ENCODE peak calls at places on chromosome 11, in four cellular contexts. I is A549, M is IMR-90, C is K562. G is an unnamed sample.

GRCh38 chr11:64696045-64696444 is 27.0 kb downstream of the NRXN2 start:
- DNase-seq in I (no peak), M (no peak), C (no peak), G (no peak)

GRCh38 chr11:76785513-76785912 is 2.4 kb downstream of the TSKU start:
- DNase-seq in I (peak; percentile 56), M (no peak), C (no peak), G (no peak)

GRCh38 chr11:35485656-35486318 is 39.6 kb downstream of the PAMR1 start:
- DNase-seq in I (peak; percentile 77), M (peak; percentile 79), C (peak; percentile 79), G (peak; percentile 7)

GRCh38 chr11:2376751-2377451 is at the start of gene CD81:
- DNase-seq in I (peak; percentile 41), M (peak; percentile 33), C (peak; percentile 55), G (no peak)

GRCh38 chr11:65414776-65415498 is 7.7 kb upstream of the NEAT1 start:
- DNase-seq in I (no peak), M (peak; percentile 39), C (no peak), G (no peak)

GRCh38 chr11:8765294-8765693 is 82.7 kb downstream of the RPL27A start:
- DNase-seq in I (peak; percentile 14), M (peak; percentile 85), C (no peak), G (no peak)

GRCh38 chr11:75011872-75012271 is 23.1 kb downstream of the NEU3 start:
- DNase-seq in I (no peak), M (no peak), C (no peak), G (no peak)

GRCh38 chr11:127136438-127136837 is 135.9 kb upstream of the KIRREL3 start:
- DNase-seq in I (no peak), M (no peak), C (no peak), G (no peak)

GRCh38 chr11:17750013-17750816 is 15.6 kb downstream of the KCNC1 start:
- DNase-seq in I (no peak), M (no peak), C (no peak), G (no peak)

GRCh38 chr11:120295110-120295509 is 30.0 kb upstream of the TLCD5 start:
- DNase-seq in I (no peak), M (no peak), C (no peak), G (no peak)

GRCh38 chr11:128575956-128576340 is 11.4 kb downstream of the ETS1 start:
- DNase-seq in I (no peak), M (peak; percentile 69), C (no peak), G (no peak)

GRCh38 chr11:13364388-13364787 is 86.8 kb downstream of the BMAL1 start:
- DNase-seq in I (no peak), M (no peak), C (no peak), G (no peak)

GRCh38 chr11:2687223-2687530 is 12.6 kb downstream of the KCNQ1OT1 start:
- DNase-seq in I (no peak), M (no peak), C (no peak), G (no peak)

GRCh38 chr11:126884192-126884973 is 116.2 kb downstream of the KIRREL3 start:
- DNase-seq in I (no peak), M (no peak), C (no peak), G (no peak)

GRCh38 chr11:102451693-102452460 is 688 bp downstream of the TMEM123 start:
- DNase-seq in I (peak; percentile 57), M (peak; percentile 28), C (peak; percentile 81), G (no peak)

GRCh38 chr11:120326845-120327281 is 1.8 kb downstream of the TLCD5 start:
- DNase-seq in I (peak; percentile 35), M (peak; percentile 51), C (no peak), G (no peak)

GRCh38 chr11:118088531-118088930 is 1.8 kb upstream of the SMIM35 start:
- DNase-seq in I (no peak), M (no peak), C (no peak), G (no peak)
- TF ChIP-seq ELK1 in I (no peak), M (no peak), C (no peak), G (no peak)

GRCh38 chr11:103703954-103704353 is 332.5 kb upstream of the DDI1 start:
- DNase-seq in I (no peak), M (no peak), C (no peak), G (no peak)
- TF ChIP-seq ELK1 in I (no peak), M (no peak), C (no peak), G (no peak)

GRCh38 chr11:104146421-104146820 is 17.5 kb downstream of the PDGFD start:
- DNase-seq in I (no peak), M (no peak), C (no peak), G (no peak)

GRCh38 chr11:104148696-104149095 is 15.3 kb downstream of the PDGFD start:
- DNase-seq in I (no peak), M (no peak), C (no peak), G (no peak)

GRCh38 chr11:104151404-104152204 is 12.3 kb downstream of the PDGFD start:
- DNase-seq in I (no peak), M (no peak), C (no peak), G (no peak)

GRCh38 chr11:104146943-104147342 is 17.0 kb downstream of the PDGFD start:
- DNase-seq in I (no peak), M (no peak), C (no peak), G (no peak)

GRCh38 chr11:104148074-104148473 is 15.9 kb downstream of the PDGFD start:
- DNase-seq in I (no peak), M (peak; percentile 74), C (no peak), G (no peak)
- TF ChIP-seq ELK1 in I (no peak), M (no peak), C (no peak), G (no peak)

GRCh38 chr11:70109903-70110302 is 31.8 kb downstream of the ANO1 start:
- DNase-seq in I (no peak), M (no peak), C (no peak), G (no peak)

GRCh38 chr11:70110538-70111055 is 32.5 kb downstream of the ANO1 start:
- DNase-seq in I (no peak), M (no peak), C (peak; percentile 31), G (no peak)

GRCh38 chr11:70109006-70109405 is 30.9 kb downstream of the ANO1 start:
- DNase-seq in I (no peak), M (peak; percentile 22), C (no peak), G (no peak)

GRCh38 chr11:70112017-70112434 is 33.9 kb downstream of the ANO1 start:
- DNase-seq in I (no peak), M (no peak), C (no peak), G (no peak)

DNA sequence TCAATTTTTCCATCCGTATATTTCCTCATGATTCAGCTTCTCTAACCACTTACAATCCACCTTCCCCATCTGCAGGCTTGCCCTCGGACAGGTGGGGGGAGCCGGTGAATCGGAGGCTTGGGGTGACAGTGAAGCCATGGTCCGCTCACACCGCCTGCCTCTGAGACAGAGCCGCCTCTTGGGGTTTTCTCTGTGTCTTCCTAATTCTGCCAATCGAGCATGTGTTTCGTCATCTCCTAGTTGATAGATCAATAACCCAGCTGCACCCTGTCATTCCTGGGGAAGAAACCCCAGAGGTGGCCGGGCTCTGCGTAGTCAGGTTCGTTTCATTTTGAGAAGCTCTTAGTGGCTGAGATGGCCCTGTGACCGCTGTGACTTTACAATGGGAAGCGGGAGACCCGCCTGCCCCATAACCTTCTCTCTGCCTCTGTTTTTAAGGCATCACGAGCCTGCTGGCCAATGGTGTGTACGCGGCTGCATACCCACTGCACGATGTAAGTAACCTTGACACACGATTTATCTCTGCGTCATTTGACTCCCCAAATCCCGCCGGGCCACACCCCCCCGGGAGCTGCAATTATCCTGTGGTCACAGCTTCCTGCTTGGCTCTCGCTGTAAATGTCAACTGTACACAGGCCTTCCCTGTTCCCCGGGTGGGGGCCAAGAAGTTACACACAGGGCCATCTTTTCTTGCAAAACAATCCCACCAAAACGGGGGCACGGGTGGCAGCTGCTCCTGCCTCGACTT is 33.3 kb downstream of the ANO1 start:
- DNase-seq in I (peak; percentile 39), M (peak; percentile 67), C (peak; percentile 89), G (no peak)
- TF ChIP-seq ELK1 in I (no peak), M (no peak), C (no peak), G (no peak)

GRCh38 chr11:71431271-71431670 is 16.9 kb downstream of the DHCR7 start:
- DNase-seq in I (no peak), M (no peak), C (no peak), G (no peak)

GRCh38 chr11:71428861-71429435 is 19.2 kb downstream of the DHCR7 start:
- DNase-seq in I (no peak), M (no peak), C (no peak), G (no peak)

GRCh38 chr11:71429701-71430100 is 18.5 kb downstream of the DHCR7 start:
- DNase-seq in I (no peak), M (no peak), C (no peak), G (no peak)

GRCh38 chr11:71432761-71433647 is 15.2 kb downstream of the DHCR7 start:
- DNase-seq in I (no peak), M (no peak), C (no peak), G (no peak)

GRCh38 chr11:71430166-71430565 is 18.0 kb downstream of the DHCR7 start:
- DNase-seq in I (no peak), M (no peak), C (no peak), G (no peak)
- TF ChIP-seq ELK1 in I (no peak), M (no peak), C (no peak), G (no peak)

GRCh38 chr11:132719684-132720083 is 812.6 kb downstream of the OPCML start:
- DNase-seq in I (no peak), M (no peak), C (no peak), G (no peak)
- TF ChIP-seq ELK1 in I (no peak), M (no peak), C (no peak), G (no peak)

GRCh38 chr11:83257638-83258229 is 28.4 kb downstream of the CCDC90B start:
- DNase-seq in I (no peak), M (peak; percentile 73), C (no peak), G (no peak)

GRCh38 chr11:83265331-83265730 is 20.8 kb downstream of the CCDC90B start:
- DNase-seq in I (no peak), M (peak; percentile 64), C (no peak), G (no peak)

GRCh38 chr11:83256602-83257340 is 29.4 kb downstream of the CCDC90B start:
- DNase-seq in I (no peak), M (no peak), C (no peak), G (no peak)

DNA sequence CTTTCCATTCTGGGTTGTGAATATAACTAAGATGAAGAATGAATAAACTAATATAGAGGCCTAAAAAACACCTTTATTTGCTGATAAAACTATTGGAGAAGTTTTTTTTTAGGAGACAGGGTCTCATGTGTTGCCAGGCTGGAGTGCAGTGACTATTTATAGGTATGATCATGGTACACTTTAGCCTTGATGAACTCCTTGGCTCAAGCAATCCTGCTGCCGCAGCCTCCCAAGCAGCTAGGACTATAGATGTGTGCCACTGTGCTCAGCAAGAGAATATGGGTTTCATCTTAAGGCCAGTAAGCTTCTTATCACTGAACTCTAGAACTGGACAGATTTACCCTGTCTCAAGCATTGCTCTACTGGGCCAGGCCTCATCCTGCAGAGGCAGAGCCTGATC is 26.6 kb downstream of the CCDC90B start:
- DNase-seq in I (no peak), M (no peak), C (no peak), G (no peak)
- TF ChIP-seq ELK1 in I (no peak), M (no peak), C (no peak), G (no peak)

G was measured in GM12878.